ENCODE peak calls at places on chromosome 22, in eight cellular contexts. E, D, T, A, Q, S, X and R are unnamed samples.

GRCh38 chr22:42959472-42960145 is 55.3 kb downstream of the PACSIN2 start:
- DNase-seq in E (peak), D (no peak), T (peak), A (no peak), Q (peak), S (no peak), X (no peak), R (no peak)

GRCh38 chr22:22086501-22087158 is 104.0 kb upstream of the TOP3B start:
- DNase-seq in E (no peak), D (no peak), T (peak), A (no peak), Q (no peak), S (no peak), X (no peak), R (no peak)

GRCh38 chr22:30733081-30733680 is 38.5 kb downstream of the OSBP2 start:
- DNase-seq in E (no peak), D (no peak), T (no peak), A (no peak), Q (no peak), S (no peak), X (no peak), R (no peak)

GRCh38 chr22:19037282-19038163 is 84.7 kb downstream of the DGCR2 start:
- DNase-seq in E (no peak), D (no peak), T (peak), A (no peak), Q (no peak), S (no peak), X (no peak), R (no peak)

GRCh38 chr22:27133951-27134664 is 476.7 kb downstream of the MIAT start:
- DNase-seq in E (peak), D (no peak), T (peak), A (no peak), Q (no peak), S (no peak), X (no peak), R (no peak)

GRCh38 chr22:42468841-42469240 is 36.6 kb upstream of the NFAM1 start:
- DNase-seq in E (no peak), D (no peak), T (no peak), A (no peak), Q (no peak), S (no peak), X (no peak), R (no peak)

GRCh38 chr22:19620742-19621371 is 93.4 kb upstream of the SEPTIN5 start:
- DNase-seq in E (no peak), D (no peak), T (no peak), A (no peak), Q (no peak), S (no peak), X (no peak), R (no peak)

GRCh38 chr22:41621099-41621910 is at the start of gene XRCC6:
- DNase-seq in E (peak), D (peak), T (peak), A (peak), Q (peak), S (peak), X (peak), R (peak)

GRCh38 chr22:33013531-33014162 is 44.5 kb downstream of the SYN3 start:
- DNase-seq in E (no peak), D (no peak), T (no peak), A (no peak), Q (no peak), S (no peak), X (no peak), R (no peak)

GRCh38 chr22:22945195-22945594 is 57.6 kb downstream of the IGLL5 start:
- DNase-seq in E (no peak), D (no peak), T (no peak), A (no peak), Q (no peak), S (no peak), X (no peak), R (no peak)

GRCh38 chr22:20571531-20572007 is 64.2 kb downstream of the MED15 start:
- DNase-seq in E (no peak), D (peak), T (no peak), A (peak), Q (peak), S (peak), X (peak), R (no peak)

GRCh38 chr22:39288135-39288898 is 31.1 kb downstream of the RPL3 start:
- DNase-seq in E (no peak), D (no peak), T (no peak), A (peak), Q (no peak), S (no peak), X (no peak), R (no peak)

GRCh38 chr22:29987143-29987542 is 93.1 kb upstream of the HORMAD2 start:
- DNase-seq in E (no peak), D (no peak), T (no peak), A (no peak), Q (no peak), S (no peak), X (no peak), R (no peak)

GRCh38 chr22:28148816-28149465 is 229.9 kb upstream of the PITPNB start:
- DNase-seq in E (no peak), D (no peak), T (no peak), A (no peak), Q (no peak), S (no peak), X (no peak), R (no peak)

GRCh38 chr22:25760294-25760693 is 18.3 kb downstream of the MYO18B start:
- DNase-seq in E (no peak), D (no peak), T (no peak), A (no peak), Q (no peak), S (no peak), X (no peak), R (no peak)

GRCh38 chr22:48576333-48577013 is 1251.2 kb downstream of the BRD1 start:
- DNase-seq in E (no peak), D (no peak), T (no peak), A (peak), Q (no peak), S (peak), X (no peak), R (no peak)

GRCh38 chr22:39839917-39840510 is 53.5 kb downstream of the ENTHD1 start:
- DNase-seq in E (no peak), D (no peak), T (no peak), A (no peak), Q (no peak), S (no peak), X (no peak), R (no peak)

GRCh38 chr22:33757041-33757440 is 163.2 kb downstream of the LARGE1 start:
- DNase-seq in E (no peak), D (no peak), T (no peak), A (no peak), Q (no peak), S (no peak), X (no peak), R (no peak)

GRCh38 chr22:22061085-22062077 is 78.8 kb upstream of the TOP3B start:
- DNase-seq in E (peak), D (no peak), T (peak), A (no peak), Q (no peak), S (no peak), X (no peak), R (no peak)

GRCh38 chr22:44130076-44130711 is 50.5 kb upstream of the PARVG start:
- DNase-seq in E (no peak), D (peak), T (no peak), A (no peak), Q (no peak), S (no peak), X (no peak), R (no peak)

GRCh38 chr22:30250713-30251267 is 4.2 kb upstream of the LIF start:
- DNase-seq in E (peak), D (no peak), T (no peak), A (no peak), Q (no peak), S (no peak), X (no peak), R (no peak)

GRCh38 chr22:38981005-38981658 is 1.0 kb upstream of the APOBEC3B start:
- DNase-seq in E (peak), D (no peak), T (no peak), A (peak), Q (no peak), S (no peak), X (no peak), R (no peak)

GRCh38 chr22:30021881-30022619 is 58.2 kb upstream of the HORMAD2 start:
- DNase-seq in E (no peak), D (no peak), T (no peak), A (no peak), Q (peak), S (no peak), X (no peak), R (no peak)

GRCh38 chr22:43792905-43793304 is 19.2 kb downstream of the EFCAB6 start:
- DNase-seq in E (no peak), D (no peak), T (no peak), A (no peak), Q (no peak), S (no peak), X (no peak), R (no peak)

GRCh38 chr22:47012589-47013365 is 250.3 kb downstream of the TBC1D22A start:
- DNase-seq in E (no peak), D (no peak), T (no peak), A (no peak), Q (no peak), S (no peak), X (no peak), R (no peak)
- TF ChIP-seq CTCF in E (no peak), D (no peak), T (no peak), A (no peak), Q (no peak), S (peak), X (no peak), R (no peak)

GRCh38 chr22:50062509-50063135 is 4.5 kb upstream of the TTLL8 start:
- DNase-seq in E (no peak), D (no peak), T (no peak), A (no peak), Q (no peak), S (no peak), X (no peak), R (no peak)
- TF ChIP-seq CTCF in E (no peak), D (no peak), T (no peak), A (no peak), Q (no peak), S (no peak), X (no peak), R (no peak)

GRCh38 chr22:24723111-24723510 is 51.4 kb downstream of the PIWIL3 start:
- DNase-seq in E (no peak), D (no peak), T (no peak), A (no peak), Q (no peak), S (no peak), X (no peak), R (no peak)
- TF ChIP-seq CTCF in E (no peak), D (no peak), T (no peak), A (no peak), Q (no peak), S (no peak), X (no peak), R (no peak)

GRCh38 chr22:37253164-37253660 is 9.1 kb upstream of the RAC2 start:
- DNase-seq in E (no peak), D (no peak), T (no peak), A (no peak), Q (no peak), S (no peak), X (no peak), R (no peak)
- TF ChIP-seq CTCF in E (no peak), D (no peak), T (no peak), A (no peak), Q (no peak), S (no peak), X (no peak), R (no peak)

DNA sequence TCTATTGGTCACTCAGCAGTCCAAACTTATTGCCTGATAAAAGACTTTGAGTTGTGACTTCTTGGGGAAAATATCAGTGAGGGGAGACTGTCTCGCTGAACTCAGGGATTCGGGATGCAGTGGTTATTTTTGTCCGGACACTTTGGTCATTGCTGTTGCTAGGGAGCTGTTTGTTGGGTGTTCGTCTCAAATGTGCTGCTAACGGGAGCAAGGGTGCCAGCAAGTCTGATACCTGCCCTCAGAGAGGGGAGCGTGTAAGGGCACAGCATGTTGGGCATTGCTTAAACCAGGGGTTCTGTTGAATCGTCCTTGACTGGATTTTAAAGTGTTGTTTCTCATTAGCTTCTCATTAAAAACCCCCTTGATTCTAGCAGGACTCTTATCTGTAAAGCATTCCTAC is 49.2 kb upstream of the SLC25A18 start:
- DNase-seq in E (no peak), D (no peak), T (no peak), A (no peak), Q (peak), S (no peak), X (no peak), R (no peak)
- TF ChIP-seq CTCF in E (no peak), D (no peak), T (no peak), A (no peak), Q (no peak), S (no peak), X (no peak), R (no peak)